ENCODE peak calls at places on chromosomes 13 and 19, in five cellular contexts. One of them, this sample, is unnamed.

GRCh38 chr19:15466851-15467733 is 2.7 kb upstream of the RASAL3 start:
- DNase-seq in breast epithelium: no peak
- DNase-seq in GM23338: no peak
- DNase-seq in GM12878: peak; percentile 97
- DNase-seq in upper lobe of left lung: no peak
- DNase-seq in this sample: no peak

GRCh38 chr13:52599853-52600603 is 42.2 kb upstream of the HNRNPA1L2 start:
- DNase-seq in GM23338: peak; percentile 75
- DNase-seq in upper lobe of left lung: peak; percentile 90
- DNase-seq in GM12878: no peak
- DNase-seq in breast epithelium: no peak
- DNase-seq in this sample: no peak

GRCh38 chr13:112965103-112965502 is 3.9 kb upstream of the MCF2L start:
- DNase-seq in breast epithelium: no peak
- DNase-seq in GM12878: no peak
- DNase-seq in upper lobe of left lung: no peak
- DNase-seq in GM23338: no peak
- DNase-seq in this sample: no peak

GRCh38 chr13:73195091-73195490 is 136.3 kb downstream of the KLF5 start:
- DNase-seq in GM12878: no peak
- DNase-seq in upper lobe of left lung: no peak
- DNase-seq in GM23338: no peak
- DNase-seq in breast epithelium: no peak
- DNase-seq in this sample: no peak

GRCh38 chr13:98133949-98134348 is 8.9 kb upstream of the FARP1 start:
- DNase-seq in upper lobe of left lung: no peak
- DNase-seq in GM12878: peak; percentile 54
- DNase-seq in breast epithelium: no peak
- DNase-seq in GM23338: no peak
- DNase-seq in this sample: no peak

GRCh38 chr13:25375727-25376358 is 4.1 kb downstream of the ATP8A2 start:
- DNase-seq in GM23338: peak; percentile 80
- DNase-seq in breast epithelium: no peak
- DNase-seq in GM12878: no peak
- DNase-seq in upper lobe of left lung: no peak
- DNase-seq in this sample: no peak

GRCh38 chr19:38650911-38651584 is 3.6 kb downstream of the ACTN4 start:
- DNase-seq in GM23338: no peak
- DNase-seq in breast epithelium: no peak
- DNase-seq in upper lobe of left lung: no peak
- DNase-seq in GM12878: no peak
- DNase-seq in this sample: no peak

GRCh38 chr19:33241530-33242101 is 16.0 kb upstream of the SLC7A10 start:
- DNase-seq in GM23338: peak; percentile 55
- DNase-seq in GM12878: no peak
- DNase-seq in breast epithelium: no peak
- DNase-seq in upper lobe of left lung: peak; percentile 81
- DNase-seq in this sample: peak; percentile 31

GRCh38 chr13:27450921-27451461 is 627 bp upstream of the MTIF3 start:
- DNase-seq in breast epithelium: peak; percentile 27
- DNase-seq in GM12878: no peak
- DNase-seq in upper lobe of left lung: peak; percentile 91
- DNase-seq in GM23338: peak; percentile 64
- DNase-seq in this sample: peak; percentile 53

GRCh38 chr13:33057019-33057785 is 41.0 kb downstream of the KL start:
- DNase-seq in upper lobe of left lung: no peak
- DNase-seq in GM23338: peak; percentile 58
- DNase-seq in GM12878: no peak
- DNase-seq in breast epithelium: no peak
- DNase-seq in this sample: no peak

GRCh38 chr13:22002893-22003292 is 332.0 kb downstream of the FGF9 start:
- DNase-seq in upper lobe of left lung: no peak
- DNase-seq in GM12878: no peak
- DNase-seq in breast epithelium: no peak
- DNase-seq in GM23338: no peak
- DNase-seq in this sample: no peak

GRCh38 chr19:52351512-52351911 is 15.5 kb downstream of the ZNF610 start:
- DNase-seq in GM23338: peak; percentile 88
- DNase-seq in upper lobe of left lung: no peak
- DNase-seq in GM12878: no peak
- DNase-seq in breast epithelium: no peak
- DNase-seq in this sample: no peak

GRCh38 chr13:95865080-95865597 is 188.1 kb downstream of the UGGT2 start:
- DNase-seq in upper lobe of left lung: no peak
- DNase-seq in breast epithelium: no peak
- DNase-seq in GM23338: no peak
- DNase-seq in GM12878: no peak
- DNase-seq in this sample: no peak

GRCh38 chr13:97574926-97575325 is 141.0 kb downstream of the RAP2A start:
- DNase-seq in breast epithelium: no peak
- DNase-seq in GM23338: peak; percentile 78
- DNase-seq in GM12878: no peak
- DNase-seq in upper lobe of left lung: no peak
- DNase-seq in this sample: no peak

GRCh38 chr19:610071-610800 is 20.6 kb downstream of the HCN2 start:
- DNase-seq in breast epithelium: no peak
- DNase-seq in GM12878: no peak
- DNase-seq in upper lobe of left lung: peak; percentile 83
- DNase-seq in GM23338: no peak
- DNase-seq in this sample: peak; percentile 41

GRCh38 chr19:5809053-5809452 is 4.2 kb downstream of the NRTN start:
- DNase-seq in GM12878: no peak
- DNase-seq in breast epithelium: no peak
- DNase-seq in upper lobe of left lung: no peak
- DNase-seq in GM23338: no peak
- DNase-seq in this sample: no peak

GRCh38 chr13:66635526-66635925 is 594.6 kb downstream of the PCDH9 start:
- DNase-seq in upper lobe of left lung: no peak
- DNase-seq in GM23338: no peak
- DNase-seq in breast epithelium: no peak
- DNase-seq in GM12878: no peak
- DNase-seq in this sample: no peak

GRCh38 chr13:42580644-42581043 is 6.7 kb downstream of the TNFSF11 start:
- DNase-seq in breast epithelium: no peak
- DNase-seq in GM23338: no peak
- DNase-seq in GM12878: no peak
- DNase-seq in upper lobe of left lung: no peak
- DNase-seq in this sample: no peak

GRCh38 chr13:59458908-59459579 is 704.7 kb downstream of the DIAPH3 start:
- DNase-seq in breast epithelium: no peak
- DNase-seq in GM23338: peak; percentile 31
- DNase-seq in upper lobe of left lung: no peak
- DNase-seq in GM12878: no peak
- DNase-seq in this sample: no peak

GRCh38 chr19:5261151-5261890 is 79.3 kb downstream of the PTPRS start:
- DNase-seq in GM23338: no peak
- DNase-seq in GM12878: no peak
- DNase-seq in upper lobe of left lung: no peak
- DNase-seq in breast epithelium: peak; percentile 71
- DNase-seq in this sample: no peak

GRCh38 chr13:105603283-105603682 is 932.2 kb downstream of the EFNB2 start:
- DNase-seq in breast epithelium: no peak
- DNase-seq in GM23338: no peak
- DNase-seq in GM12878: no peak
- DNase-seq in upper lobe of left lung: no peak
- DNase-seq in this sample: no peak

GRCh38 chr19:41226053-41226873 is 7.2 kb downstream of the AXL start:
- DNase-seq in GM12878: no peak
- DNase-seq in breast epithelium: peak; percentile 31
- DNase-seq in upper lobe of left lung: peak; percentile 94
- DNase-seq in GM23338: peak; percentile 81
- DNase-seq in this sample: peak; percentile 62

GRCh38 chr13:75250526-75251183 is 231.3 kb downstream of the TBC1D4 start:
- DNase-seq in GM23338: no peak
- DNase-seq in breast epithelium: no peak
- DNase-seq in GM12878: no peak
- DNase-seq in upper lobe of left lung: no peak
- DNase-seq in this sample: no peak

GRCh38 chr13:58097831-58098230 is 466.3 kb downstream of the PCDH17 start:
- DNase-seq in breast epithelium: no peak
- DNase-seq in GM23338: no peak
- DNase-seq in upper lobe of left lung: no peak
- DNase-seq in GM12878: no peak
- DNase-seq in this sample: no peak

DNA sequence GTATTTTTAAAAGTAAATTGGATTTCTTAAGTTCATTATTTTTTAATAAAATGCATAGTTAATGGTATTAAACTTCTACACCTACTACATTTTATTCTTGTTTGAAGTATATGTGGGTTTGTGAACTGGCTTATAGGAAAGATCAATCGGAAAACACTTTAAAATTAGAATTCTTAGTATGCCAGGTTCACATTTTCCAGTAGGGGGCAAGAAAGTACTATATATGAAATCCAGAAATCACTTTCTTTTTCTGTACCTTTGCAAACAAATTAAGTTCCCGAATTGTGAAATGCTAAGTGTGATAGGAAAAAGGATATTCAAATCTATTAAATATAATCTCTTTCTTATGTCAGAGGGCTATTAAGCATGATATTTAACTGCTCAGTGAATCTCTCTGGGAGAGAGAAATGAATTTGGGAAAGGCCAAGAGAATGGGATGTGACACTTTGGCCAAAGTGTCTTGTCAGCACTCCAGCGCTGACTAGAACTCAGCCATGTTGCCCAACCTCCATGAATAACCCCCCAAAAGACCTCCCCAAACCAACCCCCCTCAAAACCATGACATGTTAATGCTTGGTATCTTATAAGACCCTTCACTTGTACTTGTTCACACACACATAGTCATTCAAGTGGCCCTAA is 122.6 kb upstream of the SLC10A2 start:
- DNase-seq in GM12878: no peak
- DNase-seq in breast epithelium: no peak
- DNase-seq in GM23338: peak; percentile 57
- DNase-seq in upper lobe of left lung: no peak
- DNase-seq in this sample: no peak
- TF ChIP-seq CTCF in GM12878: peak; percentile 53
- TF ChIP-seq CTCF in breast epithelium: peak; percentile 17
- TF ChIP-seq CTCF in GM23338: peak; percentile 81
- TF ChIP-seq CTCF in upper lobe of left lung: no peak
- TF ChIP-seq CTCF in this sample: no peak

GRCh38 chr13:46183018-46183940 is 1.3 kb upstream of the LCP1 start:
- DNase-seq in GM23338: no peak
- DNase-seq in upper lobe of left lung: no peak
- DNase-seq in GM12878: no peak
- DNase-seq in breast epithelium: no peak
- DNase-seq in this sample: no peak
- TF ChIP-seq POLR2AphosphoS5 in GM23338: no peak
- TF ChIP-seq POLR2AphosphoS5 in upper lobe of left lung: no peak
- TF ChIP-seq POLR2AphosphoS5 in GM12878: no peak
- TF ChIP-seq POLR2AphosphoS5 in breast epithelium: no peak
- TF ChIP-seq POLR2AphosphoS5 in this sample: no peak

GRCh38 chr19:3298853-3299449 is 67.4 kb upstream of the NFIC start:
- DNase-seq in GM12878: no peak
- DNase-seq in GM23338: no peak
- DNase-seq in breast epithelium: no peak
- DNase-seq in upper lobe of left lung: no peak
- DNase-seq in this sample: no peak

GRCh38 chr19:3304871-3305423 is 61.4 kb upstream of the NFIC start:
- DNase-seq in GM23338: peak; percentile 87
- DNase-seq in upper lobe of left lung: no peak
- DNase-seq in breast epithelium: peak; percentile 40
- DNase-seq in GM12878: peak; percentile 27
- DNase-seq in this sample: peak; percentile 79

DNA sequence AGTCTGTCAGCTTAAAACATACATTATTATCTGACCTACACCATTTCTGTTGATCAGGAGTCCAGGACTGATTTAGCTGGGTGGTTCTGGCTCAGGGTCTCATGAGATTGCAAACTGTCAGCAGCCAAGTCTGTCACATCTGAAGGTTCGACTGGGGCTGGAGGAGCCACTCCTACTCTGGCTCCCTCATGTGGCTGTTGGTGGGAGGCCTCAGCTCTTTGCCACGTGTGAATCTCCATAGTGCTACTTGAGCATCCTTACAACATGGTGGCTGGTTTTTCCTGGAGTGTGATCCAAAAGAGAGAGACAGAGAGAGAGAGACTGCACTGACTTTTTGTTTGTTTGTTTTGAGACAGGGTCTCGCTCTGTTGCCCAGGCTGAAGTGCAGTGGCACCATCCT is 63.6 kb upstream of the NFIC start:
- DNase-seq in breast epithelium: no peak
- DNase-seq in GM23338: peak; percentile 40
- DNase-seq in upper lobe of left lung: no peak
- DNase-seq in GM12878: no peak
- DNase-seq in this sample: no peak
- TF ChIP-seq CTCF in breast epithelium: no peak
- TF ChIP-seq CTCF in GM23338: peak; percentile 31
- TF ChIP-seq CTCF in upper lobe of left lung: no peak
- TF ChIP-seq CTCF in GM12878: no peak
- TF ChIP-seq CTCF in this sample: no peak

GRCh38 chr19:49951806-49952474 is 9.0 kb downstream of the SIGLEC11 start:
- DNase-seq in GM23338: no peak
- DNase-seq in breast epithelium: no peak
- DNase-seq in GM12878: no peak
- DNase-seq in upper lobe of left lung: no peak
- DNase-seq in this sample: no peak

GRCh38 chr19:49950590-49950948 is 10.4 kb downstream of the SIGLEC11 start:
- DNase-seq in GM23338: no peak
- DNase-seq in GM12878: no peak
- DNase-seq in breast epithelium: no peak
- DNase-seq in upper lobe of left lung: no peak
- DNase-seq in this sample: no peak

GRCh38 chr19:49952475-49952829 is 8.5 kb downstream of the SIGLEC11 start:
- DNase-seq in GM23338: no peak
- DNase-seq in upper lobe of left lung: no peak
- DNase-seq in breast epithelium: no peak
- DNase-seq in GM12878: no peak
- DNase-seq in this sample: no peak

GRCh38 chr19:49950956-49951526 is 9.9 kb downstream of the SIGLEC11 start:
- DNase-seq in upper lobe of left lung: no peak
- DNase-seq in GM23338: no peak
- DNase-seq in breast epithelium: no peak
- DNase-seq in GM12878: no peak
- DNase-seq in this sample: no peak

DNA sequence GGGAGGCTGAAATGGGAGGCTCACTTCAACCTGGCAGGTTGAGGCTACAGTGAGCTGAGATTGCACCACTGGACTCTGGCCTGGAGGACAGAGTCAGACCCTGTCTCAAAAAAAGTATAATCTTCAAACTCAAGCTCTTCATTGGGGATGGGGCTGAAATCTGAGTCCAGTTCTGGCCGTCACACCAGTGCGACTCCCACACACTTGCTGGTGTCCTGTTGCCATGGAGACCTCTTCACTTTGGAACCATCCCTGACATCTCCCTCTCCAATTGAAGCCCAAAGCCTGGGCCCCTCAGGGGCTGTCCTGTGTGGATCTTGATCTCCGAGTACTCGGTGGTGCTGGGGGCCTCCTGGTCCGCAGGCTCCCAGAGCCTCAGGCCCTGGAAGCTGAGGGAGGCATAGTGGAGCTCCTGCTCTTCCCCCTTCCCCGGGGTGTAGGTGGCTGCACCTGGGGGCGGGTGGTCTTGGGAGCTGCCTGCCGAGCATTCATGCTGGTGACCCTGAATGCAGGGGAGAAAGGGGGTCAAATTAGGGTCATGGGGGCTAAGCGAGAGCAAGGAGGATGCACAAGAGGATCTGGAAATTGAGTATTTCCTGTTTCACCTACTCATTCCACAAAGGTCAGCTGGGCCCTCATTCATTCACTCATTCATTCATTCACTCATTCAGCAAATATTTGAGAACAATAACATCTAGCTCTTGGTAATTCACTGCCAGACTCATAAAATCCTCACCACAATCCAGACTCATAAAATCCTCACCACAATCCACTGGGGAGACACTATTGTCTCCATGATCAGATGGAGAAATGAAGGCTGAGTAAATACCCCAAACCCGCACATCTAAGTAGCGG is 11.0 kb downstream of the SIGLEC11 start:
- DNase-seq in GM23338: no peak
- DNase-seq in upper lobe of left lung: no peak
- DNase-seq in breast epithelium: no peak
- DNase-seq in GM12878: no peak
- DNase-seq in this sample: no peak
- TF ChIP-seq POLR2AphosphoS5 in GM23338: no peak
- TF ChIP-seq POLR2AphosphoS5 in upper lobe of left lung: no peak
- TF ChIP-seq POLR2AphosphoS5 in breast epithelium: no peak
- TF ChIP-seq POLR2AphosphoS5 in GM12878: no peak
- TF ChIP-seq POLR2AphosphoS5 in this sample: no peak

This sample was measured in stomach.